ENCODE peak calls at places on chromosomes 16 and 17, in seven cellular contexts. H is CD4-positive, alpha-beta T cell; E is HCT116; X is endodermal cell; K is GM12865; B is Panc1; A is mucosa of descending colon. Y is an unnamed sample.

GRCh38 chr17:28725166-28725659 is 820 bp downstream of the TLCD1 start:
- DNase-seq in E (peak), K (peak), A (no peak), X (no peak), H (no peak), B (no peak), Y (peak)

GRCh38 chr16:56279132-56279531 is 87.8 kb downstream of the GNAO1 start:
- DNase-seq in H (peak), K (peak), B (no peak), A (peak), X (no peak), E (no peak), Y (peak)

GRCh38 chr17:61574542-61575351 is 16.3 kb downstream of the NACA2 start:
- DNase-seq in E (peak), K (peak), A (peak), B (no peak), H (no peak), X (peak), Y (peak)

GRCh38 chr17:60534613-60535157 is 8.6 kb upstream of the APPBP2 start:
- DNase-seq in E (no peak), B (no peak), A (peak), X (peak), H (no peak), K (no peak), Y (no peak)

GRCh38 chr17:15169676-15170075 is 95.5 kb downstream of the PMP22 start:
- DNase-seq in B (no peak), E (no peak), K (no peak), A (no peak), X (no peak), H (no peak), Y (no peak)

GRCh38 chr16:23026777-23027362 is 122.4 kb downstream of the USP31 start:
- DNase-seq in H (no peak), E (no peak), K (peak), A (peak), B (no peak), X (peak), Y (peak)

GRCh38 chr17:38797828-38798227 is 1.5 kb downstream of the PIP4K2B start:
- DNase-seq in K (peak), E (no peak), H (no peak), A (no peak), X (no peak), B (no peak), Y (no peak)

GRCh38 chr16:16062023-16062932 is 112.9 kb downstream of the ABCC1 start:
- DNase-seq in X (peak), B (no peak), K (peak), H (no peak), A (peak), E (no peak), Y (peak)

GRCh38 chr16:9286930-9287329 is 195.5 kb downstream of the HAPSTR1 start:
- DNase-seq in B (no peak), E (no peak), K (no peak), H (no peak), X (no peak), A (peak), Y (no peak)

GRCh38 chr16:89116341-89117238 is 22.9 kb downstream of the ACSF3 start:
- DNase-seq in H (no peak), E (no peak), A (no peak), K (no peak), B (no peak), X (no peak), Y (no peak)

GRCh38 chr16:27234603-27235002 is 31.3 kb downstream of the KDM8 start:
- DNase-seq in E (no peak), A (no peak), H (no peak), X (no peak), B (no peak), K (no peak), Y (no peak)

GRCh38 chr17:48555616-48556533 is 11.0 kb upstream of the HOXB2 start:
- DNase-seq in B (no peak), H (no peak), K (peak), X (peak), A (no peak), E (no peak), Y (peak)

GRCh38 chr17:8212312-8213180 is 2.2 kb upstream of the AURKB start:
- DNase-seq in E (no peak), B (no peak), K (no peak), A (no peak), X (no peak), H (no peak), Y (no peak)

GRCh38 chr16:80751167-80751566 is 53.2 kb downstream of the CDYL2 start:
- DNase-seq in A (no peak), K (no peak), H (no peak), X (no peak), B (no peak), E (no peak), Y (no peak)

GRCh38 chr16:80754479-80754878 is 49.9 kb downstream of the CDYL2 start:
- DNase-seq in X (no peak), K (no peak), H (no peak), A (no peak), E (no peak), B (no peak), Y (no peak)

DNA sequence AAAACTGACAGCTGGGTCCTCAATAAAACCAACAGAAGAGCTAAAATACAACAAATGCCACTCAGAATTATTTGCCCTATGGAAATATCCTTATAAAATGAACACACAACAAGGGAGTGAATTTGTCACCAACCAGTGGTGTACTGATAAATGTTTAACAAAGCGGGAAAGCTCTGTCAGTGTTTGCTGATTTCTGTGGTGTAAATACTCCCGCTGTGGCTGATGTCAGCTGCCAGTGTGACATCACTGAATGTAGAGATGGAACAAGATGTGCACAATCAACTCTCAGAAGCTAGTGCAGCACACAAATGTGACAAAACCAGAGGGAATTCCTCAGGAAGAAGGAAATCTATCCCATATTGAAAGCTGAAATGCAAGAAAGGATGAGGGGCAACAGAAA is 51.8 kb downstream of the CDYL2 start:
- DNase-seq in B (no peak), E (no peak), H (no peak), K (no peak), A (no peak), X (no peak), Y (peak)
- TF ChIP-seq CTCF in B (no peak), E (no peak), H (no peak), K (no peak), A (no peak), X (no peak), Y (no peak)

GRCh38 chr17:76473541-76473985 is 6.2 kb downstream of the AANAT start:
- DNase-seq in B (no peak), K (peak), E (no peak), A (no peak), X (peak), H (no peak), Y (peak)
- TF ChIP-seq CTCF in B (no peak), K (peak), E (peak), A (no peak), X (peak), H (no peak), Y (peak)

DNA sequence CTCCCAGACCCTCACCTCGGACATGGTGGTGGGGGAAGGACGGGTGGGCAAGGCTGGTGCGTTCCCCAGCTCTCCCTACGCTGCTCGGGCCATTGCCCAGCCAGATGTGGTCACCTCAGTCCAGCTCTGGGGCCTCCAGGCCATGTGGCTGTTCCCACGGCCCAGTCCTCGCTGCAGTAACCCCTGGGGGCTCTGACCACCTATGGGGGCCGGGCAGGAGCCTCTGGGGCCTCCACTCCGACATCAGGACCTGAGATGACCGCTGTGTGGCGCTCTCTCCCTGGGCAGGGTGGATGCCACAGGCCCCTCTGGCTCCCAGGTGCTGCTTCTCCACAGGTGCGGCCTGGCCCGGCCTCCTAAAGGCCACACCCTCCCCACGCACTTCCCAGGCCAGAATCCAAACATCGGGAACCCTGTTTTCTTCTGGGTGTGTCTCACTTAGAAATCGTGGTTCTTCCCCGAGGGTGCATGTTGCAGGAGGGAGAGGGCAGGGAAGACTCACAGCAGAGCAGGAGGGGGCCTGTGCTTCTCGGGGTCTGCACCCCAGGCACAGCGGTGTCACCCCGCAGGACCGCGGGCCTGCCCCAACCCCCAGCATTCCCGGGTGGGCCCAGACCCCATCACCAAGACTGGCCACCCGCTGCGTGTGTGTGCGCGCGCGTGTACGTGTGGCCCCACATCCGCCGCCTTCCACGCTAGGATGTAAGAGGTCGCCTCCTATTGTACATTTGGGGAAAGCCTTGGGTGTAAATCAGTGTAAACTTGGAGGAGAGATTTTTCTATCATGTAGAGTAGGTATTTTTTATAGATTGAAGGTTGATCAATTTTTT is 5.9 kb upstream of the CAPN15 start:
- DNase-seq in K (no peak), B (no peak), X (peak), H (no peak), A (peak), E (no peak), Y (no peak)
- TF ChIP-seq CTCF in K (no peak), B (no peak), X (peak), H (no peak), A (no peak), E (peak), Y (no peak)

GRCh38 chr16:49120631-49121030 is 161.0 kb downstream of the CBLN1 start:
- DNase-seq in B (no peak), E (no peak), K (no peak), A (peak), H (no peak), X (no peak), Y (no peak)
- TF ChIP-seq CTCF in B (no peak), E (peak), K (no peak), A (no peak), H (no peak), X (peak), Y (no peak)

GRCh38 chr17:57755479-57756070 is 10.5 kb upstream of the CCDC182 start:
- DNase-seq in B (no peak), E (no peak), H (no peak), A (no peak), X (peak), K (no peak), Y (no peak)
- TF ChIP-seq CTCF in B (no peak), E (no peak), H (no peak), A (no peak), X (peak), K (no peak), Y (no peak)

GRCh38 chr16:68704232-68704867 is 32.7 kb upstream of the CDH1 start:
- DNase-seq in K (peak), A (peak), B (peak), H (peak), X (peak), E (peak), Y (peak)
- TF ChIP-seq CTCF in K (peak), A (peak), B (peak), H (peak), X (peak), E (peak), Y (peak)

DNA sequence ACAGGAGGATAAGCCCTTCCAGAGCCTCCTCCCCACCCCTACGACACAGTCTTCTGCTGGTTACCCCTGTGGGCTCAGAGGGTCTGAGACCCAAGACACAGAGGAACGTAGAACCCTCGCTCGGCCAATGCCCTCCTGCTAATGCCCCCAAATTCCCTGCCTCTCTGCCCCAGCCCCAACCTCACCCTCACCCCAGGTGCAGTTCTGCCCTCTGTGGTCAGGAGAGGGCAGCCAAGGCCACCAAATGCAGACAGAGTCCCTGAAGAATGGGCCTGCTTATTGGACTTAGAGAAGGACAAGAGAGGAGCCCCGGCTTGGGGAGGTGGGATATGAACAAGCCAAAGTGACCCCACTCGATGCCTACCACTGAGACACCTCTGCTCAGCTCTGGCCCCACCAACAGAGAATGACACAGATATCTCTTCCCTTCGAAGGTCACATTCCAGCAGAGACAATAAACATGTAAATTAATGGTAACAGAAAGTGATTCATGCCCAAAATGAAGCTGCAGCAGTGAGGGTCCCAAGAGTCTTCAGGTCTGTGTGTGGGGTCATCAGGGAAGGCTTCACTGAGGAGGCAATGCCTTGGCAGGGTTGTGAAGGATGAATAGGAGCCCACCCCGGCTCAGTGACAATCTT is 80.9 kb upstream of the CCL1 start:
- DNase-seq in H (no peak), K (peak), A (peak), X (peak), B (no peak), E (no peak), Y (peak)
- TF ChIP-seq CTCF in H (no peak), K (peak), A (no peak), X (peak), B (peak), E (peak), Y (peak)